ENCODE peak calls at places on chromosomes 13 and 19, in four cellular contexts. A is tibial nerve, X is transverse colon, R is A549. Z is an unnamed sample.
A peak's percentile ranks its signal among the peaks of the same experiment; 100 is the strongest.

GRCh38 chr13:19597523-19597922 is 35.9 kb upstream of the MPHOSPH8 start:
- DNase-seq in A (no peak), X (no peak), R (peak; percentile 25), Z (no peak)

GRCh38 chr19:38433268-38433733 is at the start of gene RYR1:
- DNase-seq in A (no peak), X (peak; percentile 40), R (no peak), Z (no peak)

GRCh38 chr19:11021760-11022144 is 60.9 kb downstream of the SMARCA4 start:
- DNase-seq in A (no peak), X (no peak), R (no peak), Z (no peak)

GRCh38 chr19:49809155-49809986 is 3.7 kb downstream of the FUZ start:
- DNase-seq in A (no peak), X (peak; percentile 66), R (peak; percentile 42), Z (peak; percentile 88)

GRCh38 chr19:1283917-1284292 is 1.8 kb upstream of the EFNA2 start:
- DNase-seq in A (no peak), X (no peak), R (no peak), Z (no peak)

GRCh38 chr19:29523568-29523967 is 2.2 kb upstream of the VSTM2B start:
- DNase-seq in A (no peak), X (no peak), R (no peak), Z (no peak)

GRCh38 chr13:33150146-33150545 is 133.9 kb downstream of the KL start:
- DNase-seq in A (no peak), X (no peak), R (no peak), Z (no peak)

GRCh38 chr13:47256618-47257017 is 359.8 kb upstream of the HTR2A start:
- DNase-seq in A (no peak), X (no peak), R (no peak), Z (no peak)

GRCh38 chr13:98749501-98749900 is 3.0 kb downstream of the SLC15A1 start:
- DNase-seq in A (no peak), X (no peak), R (no peak), Z (no peak)

GRCh38 chr19:28456708-28457320 is 756.1 kb downstream of the UQCRFS1 start:
- DNase-seq in A (no peak), X (no peak), R (no peak), Z (no peak)

GRCh38 chr19:4051175-4052101 is 15.3 kb downstream of the ZBTB7A start:
- DNase-seq in A (no peak), X (peak; percentile 62), R (peak; percentile 39), Z (peak; percentile 79)

GRCh38 chr19:51441410-51442390 is 16.6 kb downstream of the SIGLEC8 start:
- DNase-seq in A (no peak), X (peak; percentile 73), R (peak; percentile 14), Z (no peak)

GRCh38 chr13:24692541-24692940 is 12.3 kb downstream of the ATP12A start:
- DNase-seq in A (no peak), X (no peak), R (no peak), Z (no peak)

GRCh38 chr19:48403606-48404005 is 10.1 kb downstream of the GRIN2D start:
- DNase-seq in A (no peak), X (peak; percentile 60), R (peak; percentile 78), Z (no peak)

GRCh38 chr13:46831588-46832194 is 34.7 kb upstream of the ESD start:
- DNase-seq in A (no peak), X (peak; percentile 20), R (peak; percentile 40), Z (no peak)

GRCh38 chr19:6424190-6424938 is at the start of gene KHSRP:
- DNase-seq in A (no peak), X (no peak), R (no peak), Z (no peak)

GRCh38 chr19:53772943-53773342 is 51.2 kb downstream of the NLRP12 start:
- DNase-seq in A (peak; percentile 36), X (peak; percentile 21), R (peak; percentile 79), Z (no peak)

DNA sequence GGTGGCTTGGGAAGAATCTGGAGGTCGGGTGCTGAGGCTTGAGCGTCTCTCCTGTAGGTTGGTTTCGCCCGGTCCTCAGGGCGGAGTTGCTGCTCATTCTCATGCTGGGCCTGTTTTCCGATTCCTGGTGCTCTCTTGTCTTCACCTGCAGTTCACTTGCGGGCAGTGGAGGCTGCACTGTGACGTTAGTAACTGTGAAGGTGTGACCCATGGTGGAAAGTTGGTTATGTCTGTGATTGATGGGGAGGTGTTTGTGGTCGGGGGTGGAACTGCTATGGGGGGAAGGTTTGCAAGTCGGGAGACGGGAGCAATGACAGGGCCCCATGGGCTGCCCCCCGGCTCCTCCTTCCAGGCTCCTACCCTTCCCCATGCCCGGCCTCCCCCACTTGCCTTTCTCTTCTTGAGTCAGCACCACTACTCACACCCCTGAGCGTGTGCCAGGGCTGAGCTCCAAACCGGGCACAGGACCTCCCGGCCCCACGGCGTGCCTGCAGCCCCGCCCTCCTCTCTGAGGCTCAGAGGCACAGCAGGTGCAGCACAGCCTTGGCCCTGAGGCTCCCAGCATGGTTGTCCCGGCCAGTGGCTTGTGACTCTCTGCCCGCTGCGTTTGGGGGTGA is 79.1 kb downstream of the ATP11A start:
- DNase-seq in A (no peak), X (peak; percentile 23), R (no peak), Z (no peak)
- TF ChIP-seq EP300 in A (no peak), X (no peak), R (no peak), Z (no peak)

GRCh38 chr13:40993987-40994386 is 25.1 kb downstream of the ELF1 start:
- DNase-seq in A (no peak), X (peak; percentile 31), R (no peak), Z (no peak)
- TF ChIP-seq CTCF in A (no peak), X (no peak), R (no peak), Z (no peak)

DNA sequence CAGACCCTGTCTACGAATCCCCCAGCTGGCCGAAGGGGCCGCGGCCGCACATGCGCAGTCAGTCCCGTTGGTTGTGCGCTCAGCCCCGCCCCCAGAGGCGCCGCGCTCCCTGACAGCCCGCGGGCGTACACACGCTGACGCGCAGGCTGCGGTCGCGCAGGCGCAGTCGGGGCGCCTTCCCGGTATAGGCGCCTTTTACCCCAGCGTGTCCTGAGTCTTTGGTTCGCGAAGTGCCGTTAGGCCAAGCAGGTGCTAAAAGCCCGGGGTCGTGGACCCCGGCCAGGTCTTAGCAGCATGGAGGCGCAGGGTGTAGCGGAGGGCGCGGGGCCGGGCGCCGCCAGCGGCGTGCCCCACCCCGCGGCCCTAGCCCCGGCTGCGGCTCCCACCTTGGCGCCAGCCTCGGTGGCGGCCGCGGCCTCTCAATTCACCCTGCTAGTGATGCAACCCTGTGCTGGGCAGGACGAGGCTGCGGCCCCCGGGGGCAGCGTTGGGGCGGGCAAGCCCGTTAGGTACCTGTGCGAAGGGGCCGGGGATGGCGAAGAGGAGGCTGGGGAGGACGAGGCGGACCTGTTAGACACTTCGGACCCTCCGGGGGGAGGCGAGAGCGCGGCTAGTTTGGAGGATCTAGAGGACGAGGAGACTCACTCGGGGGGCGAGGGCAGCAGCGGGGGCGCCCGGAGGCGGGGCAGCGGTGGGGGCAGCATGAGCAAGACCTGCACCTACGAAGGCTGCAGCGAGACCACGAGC is at the start of gene RFXAP:
- DNase-seq in A (peak; percentile 75), X (peak; percentile 92), R (peak; percentile 77), Z (peak; percentile 89)
- TF ChIP-seq EP300 in A (peak; percentile 55), X (no peak), R (no peak), Z (no peak)

DNA sequence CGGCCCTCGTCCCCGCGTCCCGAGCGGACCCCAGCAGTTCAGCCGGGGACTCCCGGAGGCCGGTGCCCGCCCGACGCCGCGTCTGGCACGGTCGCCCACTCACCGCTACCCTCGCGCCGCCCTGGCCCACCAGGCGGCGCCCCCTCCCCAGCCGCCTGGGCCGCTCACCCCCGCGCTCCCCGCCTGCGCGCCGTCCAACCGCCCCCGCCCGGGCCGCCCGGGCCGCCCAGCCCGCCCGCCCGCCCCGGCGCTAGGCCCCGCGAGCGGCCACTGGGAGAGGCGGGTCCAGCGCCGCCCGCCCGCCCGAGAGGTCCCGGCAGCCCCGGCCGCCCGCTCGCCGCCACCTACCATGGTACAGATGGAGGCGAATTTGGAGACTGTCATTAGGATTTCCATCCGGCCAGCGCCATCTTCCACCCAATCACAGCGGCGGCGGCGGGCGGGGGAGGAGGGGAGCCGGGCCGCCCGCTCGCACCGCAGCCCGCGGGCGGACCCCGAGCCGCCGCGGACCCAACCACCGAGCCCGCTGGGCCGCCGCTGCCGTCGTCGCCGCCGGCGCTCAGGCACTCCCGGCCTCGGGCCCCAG is at the start of gene USP12:
- DNase-seq in A (no peak), X (peak; percentile 32), R (no peak), Z (peak; percentile 78)
- TF ChIP-seq CTCF in A (no peak), X (no peak), R (no peak), Z (no peak)

GRCh38 chr19:31459430-31459829 is 110.2 kb upstream of the TSHZ3 start:
- DNase-seq in A (no peak), X (no peak), R (no peak), Z (no peak)
- TF ChIP-seq EP300 in A (no peak), X (no peak), R (no peak), Z (no peak)

DNA sequence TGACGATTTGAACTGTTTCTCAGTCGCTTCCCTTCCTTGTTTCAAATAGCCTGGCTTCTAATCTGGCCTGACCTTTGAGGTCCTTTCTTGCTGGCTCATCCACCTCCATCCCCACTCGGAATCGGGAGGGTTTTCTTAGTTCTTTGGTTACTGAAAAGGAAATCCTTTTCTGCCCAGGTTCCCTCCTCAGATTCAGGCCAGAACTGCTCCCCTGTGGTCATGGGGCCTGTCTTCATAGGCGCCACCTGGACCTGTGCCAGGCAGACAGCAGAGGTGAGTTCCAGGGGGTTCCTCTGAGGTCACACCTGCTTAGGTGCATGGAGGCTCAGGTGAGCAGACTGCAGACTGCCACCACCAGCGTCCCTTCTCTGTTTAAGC is 62.4 kb downstream of the AKAP11 start:
- DNase-seq in A (no peak), X (no peak), R (no peak), Z (no peak)
- TF ChIP-seq CTCF in A (no peak), X (no peak), R (no peak), Z (no peak)

GRCh38 chr13:110343241-110343865 is 36.3 kb downstream of the COL4A2 start:
- DNase-seq in A (no peak), X (no peak), R (peak; percentile 32), Z (no peak)
- TF ChIP-seq EP300 in A (no peak), X (peak; percentile 33), R (no peak), Z (peak; percentile 80)

Z was measured in suprapubic skin.